ENCODE peak calls at places on chromosome 21, in five cellular contexts. A is breast epithelium, B is psoas muscle, D is adrenal gland, M is dorsolateral prefrontal cortex. E is an unnamed sample.

GRCh38 chr21:44764319-44765230 is 37.0 kb downstream of the UBE2G2 start:
- DNase-seq in M (no peak), A (no peak), B (no peak), D (no peak), E (no peak)

GRCh38 chr21:23743821-23744220 is 1863.5 kb downstream of the MRPL39 start:
- DNase-seq in B (no peak), A (no peak), M (no peak), D (no peak), E (no peak)

GRCh38 chr21:25660233-25660632 is 21.2 kb downstream of the JAM2 start:
- DNase-seq in M (no peak), B (no peak), A (no peak), D (no peak), E (no peak)

GRCh38 chr21:34344058-34344425 is 19.8 kb upstream of the KCNE2 start:
- DNase-seq in M (peak), B (no peak), A (no peak), D (no peak), E (no peak)

GRCh38 chr21:29190920-29191319 is 60.5 kb downstream of the MAP3K7CL start:
- DNase-seq in D (no peak), M (no peak), A (no peak), B (peak), E (no peak)

GRCh38 chr21:33334824-33335223 is 10.1 kb downstream of the IFNAR1 start:
- DNase-seq in D (no peak), B (no peak), A (no peak), M (no peak), E (no peak)

GRCh38 chr21:46207920-46208571 is 20.5 kb downstream of the LSS start:
- DNase-seq in B (no peak), D (no peak), M (peak), A (peak), E (no peak)

GRCh38 chr21:40047993-40048730 is 180.9 kb downstream of the PCP4 start:
- DNase-seq in D (peak), B (no peak), A (no peak), M (no peak), E (no peak)

GRCh38 chr21:15566692-15567091 is 163.1 kb upstream of the USP25 start:
- DNase-seq in B (no peak), D (no peak), M (no peak), A (no peak), E (no peak)

GRCh38 chr21:40765771-40766170 is 81.2 kb downstream of the DSCAM start:
- DNase-seq in A (no peak), M (no peak), D (no peak), B (no peak), E (no peak)

GRCh38 chr21:23801292-23801691 is 1806.0 kb downstream of the MRPL39 start:
- DNase-seq in D (no peak), B (no peak), M (no peak), A (no peak), E (no peak)

GRCh38 chr21:27371688-27372331 is 404.9 kb upstream of the ADAMTS5 start:
- DNase-seq in D (no peak), B (no peak), M (no peak), A (no peak), E (no peak)

GRCh38 chr21:26844258-26845065 is 747 bp downstream of the ADAMTS1 start:
- DNase-seq in A (no peak), B (peak), D (no peak), M (peak), E (peak)

GRCh38 chr21:14479387-14479786 is 66.7 kb downstream of the SAMSN1 start:
- DNase-seq in D (no peak), A (no peak), B (no peak), M (no peak), E (no peak)

GRCh38 chr21:28516996-28517592 is 475.6 kb downstream of the LTN1 start:
- DNase-seq in M (peak), B (peak), A (peak), D (peak), E (no peak)

GRCh38 chr21:32475162-32475812 is 62.8 kb downstream of the EVA1C start:
- DNase-seq in A (no peak), M (no peak), B (no peak), D (no peak), E (no peak)

GRCh38 chr21:41932576-41933258 is 21.1 kb downstream of the C2CD2 start:
- DNase-seq in A (no peak), B (no peak), D (peak), M (peak), E (no peak)

GRCh38 chr21:41929248-41929647 is 24.6 kb downstream of the C2CD2 start:
- DNase-seq in D (no peak), A (no peak), B (no peak), M (no peak), E (no peak)

GRCh38 chr21:41933259-41934079 is 20.3 kb downstream of the C2CD2 start:
- DNase-seq in A (no peak), B (no peak), M (peak), D (peak), E (no peak)

GRCh38 chr21:41931041-41931451 is 22.8 kb downstream of the C2CD2 start:
- DNase-seq in M (peak), D (no peak), A (no peak), B (no peak), E (no peak)

DNA sequence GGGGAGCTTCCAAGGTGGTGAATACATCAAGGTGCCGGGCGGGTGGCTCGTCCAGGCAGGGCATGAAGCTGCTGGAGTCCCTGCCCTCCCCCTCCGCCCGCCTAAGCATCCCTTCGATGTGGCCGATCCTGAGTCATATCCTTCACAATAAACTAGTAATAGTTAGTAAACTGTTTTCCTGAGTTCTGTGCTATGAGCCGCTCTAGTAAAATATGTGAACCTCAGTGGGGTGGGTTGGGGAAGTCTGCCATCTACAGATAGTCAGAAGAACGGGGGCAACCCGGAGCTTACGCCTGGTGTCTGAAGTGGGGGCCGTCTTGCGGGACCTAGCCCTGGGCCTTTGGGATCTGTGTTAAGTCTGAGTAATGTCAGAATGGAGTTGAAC is 21.6 kb downstream of the C2CD2 start:
- DNase-seq in M (peak), A (no peak), B (no peak), D (peak), E (no peak)
- TF ChIP-seq CTCF in M (no peak), A (no peak), B (no peak), D (no peak), E (no peak)

DNA sequence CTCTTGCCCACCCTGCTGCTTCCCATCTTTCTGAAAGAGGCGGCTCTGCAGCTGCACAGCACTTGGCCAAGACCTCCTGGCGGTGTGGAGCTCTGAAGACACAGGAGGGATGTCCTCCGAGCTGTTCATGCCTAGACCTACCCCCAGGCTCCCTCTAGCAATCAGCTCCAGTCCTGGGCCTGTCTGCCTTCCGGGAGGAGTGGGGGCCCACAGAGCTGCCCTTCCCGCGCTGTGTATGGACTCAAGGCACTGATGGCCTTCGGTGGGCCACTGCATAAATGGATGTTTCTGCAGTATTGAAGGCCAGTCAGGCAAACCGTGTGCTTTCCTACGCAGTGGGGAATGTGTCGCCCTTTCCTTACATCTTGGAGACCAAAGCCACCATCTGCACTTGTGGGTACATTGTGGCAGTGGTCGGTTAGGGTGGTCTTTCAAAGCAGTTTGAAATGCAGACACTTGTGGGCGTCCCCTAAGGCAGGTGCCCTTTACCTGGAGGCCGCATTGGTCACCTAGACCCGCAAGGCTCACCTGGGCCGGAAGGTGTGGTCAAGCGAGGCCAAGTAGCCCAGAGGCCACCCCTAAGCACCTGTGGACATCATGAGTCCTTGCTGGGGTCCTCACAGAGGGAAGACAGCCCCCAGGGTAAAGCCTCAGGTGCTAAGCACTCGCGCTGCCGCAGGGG is 912 bp upstream of the PKNOX1 start:
- DNase-seq in A (no peak), D (no peak), B (no peak), M (no peak), E (no peak)
- TF ChIP-seq CTCF in A (no peak), D (no peak), B (no peak), M (no peak), E (no peak)

GRCh38 chr21:43728467-43729390 is 9.8 kb downstream of the PDXK start:
- DNase-seq in A (peak), D (peak), B (peak), M (peak), E (peak)
- TF ChIP-seq CTCF in A (no peak), D (peak), B (peak), M (peak), E (peak)

GRCh38 chr21:38797470-38797869 is 8.3 kb upstream of the ETS2 start:
- DNase-seq in B (no peak), A (no peak), M (no peak), D (no peak), E (no peak)

GRCh38 chr21:38798081-38798480 is 7.6 kb upstream of the ETS2 start:
- DNase-seq in D (no peak), B (no peak), M (no peak), A (no peak), E (no peak)

GRCh38 chr21:38795475-38795874 is 10.3 kb upstream of the ETS2 start:
- DNase-seq in D (no peak), A (no peak), M (no peak), B (no peak), E (no peak)

GRCh38 chr21:38794978-38795377 is 10.8 kb upstream of the ETS2 start:
- DNase-seq in A (no peak), D (no peak), M (no peak), B (no peak), E (no peak)

GRCh38 chr21:38796426-38796825 is 9.3 kb upstream of the ETS2 start:
- DNase-seq in D (no peak), B (no peak), M (no peak), A (no peak), E (no peak)
- TF ChIP-seq CTCF in D (no peak), B (no peak), M (no peak), A (no peak), E (no peak)

GRCh38 chr21:18253252-18253651 is 8.6 kb downstream of the CHODL start:
- DNase-seq in B (no peak), M (no peak), A (no peak), D (no peak), E (no peak)

GRCh38 chr21:18248171-18248570 is 3.5 kb downstream of the CHODL start:
- DNase-seq in D (no peak), B (no peak), A (no peak), M (no peak), E (no peak)

GRCh38 chr21:18252686-18253085 is 8.1 kb downstream of the CHODL start:
- DNase-seq in A (no peak), D (no peak), M (no peak), B (no peak), E (no peak)

GRCh38 chr21:18251065-18251464 is 6.4 kb downstream of the CHODL start:
- DNase-seq in M (no peak), B (no peak), D (no peak), A (no peak), E (no peak)

GRCh38 chr21:18249542-18250152 is 5.0 kb downstream of the CHODL start:
- DNase-seq in B (no peak), M (no peak), D (no peak), A (no peak), E (no peak)
- TF ChIP-seq CTCF in B (no peak), M (no peak), D (no peak), A (no peak), E (no peak)

GRCh38 chr21:42644223-42645208 is 8.9 kb upstream of the PDE9A start:
- DNase-seq in D (peak), B (peak), A (no peak), M (no peak), E (no peak)
- TF ChIP-seq CTCF in D (no peak), B (no peak), A (no peak), M (no peak), E (no peak)

GRCh38 chr21:31194510-31195293 is 149.4 kb downstream of the TIAM1 start:
- DNase-seq in B (no peak), A (no peak), D (no peak), M (no peak), E (no peak)
- TF ChIP-seq CTCF in B (no peak), A (no peak), D (no peak), M (no peak), E (no peak)

GRCh38 chr21:37060296-37060695 is 12.6 kb downstream of the PIGP start:
- DNase-seq in B (peak), A (no peak), D (peak), M (peak), E (no peak)
- TF ChIP-seq CTCF in B (no peak), A (no peak), D (no peak), M (no peak), E (no peak)

GRCh38 chr21:43269461-43269860 is 100.7 kb downstream of the CRYAA start:
- DNase-seq in D (no peak), B (peak), M (peak), A (no peak), E (no peak)
- TF ChIP-seq CTCF in D (no peak), B (no peak), M (no peak), A (no peak), E (no peak)